ENCODE peak calls at places on chromosomes 2 and 18, in four cellular contexts. M is lung, K is K562, Y is A549. N is an unnamed sample.

GRCh38 chr2:30264236-30264635 is 32.9 kb downstream of the LBH start:
- DNase-seq in M (no peak), K (no peak), Y (no peak), N (no peak)

GRCh38 chr2:65057391-65058052 is 1.3 kb downstream of the CEP68 start:
- DNase-seq in M (no peak), K (peak), Y (no peak), N (peak)

GRCh38 chr2:16315458-16315835 is 350.2 kb downstream of the CYRIA start:
- DNase-seq in K (no peak), M (peak), Y (no peak), N (no peak)

GRCh38 chr18:79439201-79440023 is 43.7 kb downstream of the NFATC1 start:
- DNase-seq in Y (no peak), K (peak), M (no peak), N (no peak)

GRCh38 chr2:187545238-187545751 is 8.9 kb downstream of the TFPI start:
- DNase-seq in Y (peak), K (no peak), M (no peak), N (no peak)

GRCh38 chr2:8054070-8054469 is 627.8 kb upstream of the ID2 start:
- DNase-seq in M (no peak), K (no peak), Y (no peak), N (no peak)

GRCh38 chr18:74013955-74014354 is 133.7 kb downstream of the FBXO15 start:
- DNase-seq in Y (no peak), M (no peak), K (no peak), N (peak)

GRCh38 chr18:67705748-67706147 is 189.2 kb upstream of the DSEL start:
- DNase-seq in Y (peak), K (no peak), M (no peak), N (no peak)

GRCh38 chr18:12686100-12686499 is 16.4 kb downstream of the CEP76 start:
- DNase-seq in Y (peak), K (peak), M (no peak), N (peak)

GRCh38 chr2:158599609-158600008 is 142.9 kb downstream of the PKP4 start:
- DNase-seq in M (no peak), Y (no peak), K (no peak), N (peak)

GRCh38 chr2:135561925-135562324 is 30.6 kb downstream of the R3HDM1 start:
- DNase-seq in Y (no peak), K (no peak), M (no peak), N (no peak)

GRCh38 chr2:143279672-143280071 is 150.5 kb downstream of the ARHGAP15 start:
- DNase-seq in Y (no peak), K (no peak), M (no peak), N (no peak)

GRCh38 chr2:223884399-223884798 is 47.0 kb upstream of the AP1S3 start:
- DNase-seq in Y (no peak), M (no peak), K (no peak), N (peak)

GRCh38 chr18:46226461-46226860 is 122.3 kb downstream of the HAUS1 start:
- DNase-seq in Y (no peak), M (no peak), K (no peak), N (peak)

GRCh38 chr2:169361706-169362345 is 508 bp downstream of the LRP2 start:
- DNase-seq in Y (peak), K (peak), M (no peak), N (peak)

GRCh38 chr2:86193901-86194567 is 1.2 kb downstream of the IMMT start:
- DNase-seq in M (no peak), K (peak), Y (peak), N (no peak)

GRCh38 chr18:1805526-1805925 is 765.8 kb downstream of the METTL4 start:
- DNase-seq in K (no peak), Y (no peak), M (no peak), N (no peak)

GRCh38 chr2:170930132-170931109 is 1.4 kb downstream of the GORASP2 start:
- DNase-seq in K (peak), M (no peak), Y (peak), N (peak)

GRCh38 chr2:142876423-142876822 is 1.0 kb upstream of the KYNU start:
- DNase-seq in M (no peak), Y (peak), K (no peak), N (peak)

GRCh38 chr18:78780719-78781600 is 198.7 kb upstream of the SALL3 start:
- DNase-seq in K (no peak), Y (no peak), M (no peak), N (no peak)

GRCh38 chr2:28668880-28669279 is 82.8 kb upstream of the PPP1CB start:
- DNase-seq in M (no peak), Y (no peak), K (no peak), N (no peak)
- TF ChIP-seq CTCF in M (no peak), Y (no peak), K (no peak), N (no peak)

DNA sequence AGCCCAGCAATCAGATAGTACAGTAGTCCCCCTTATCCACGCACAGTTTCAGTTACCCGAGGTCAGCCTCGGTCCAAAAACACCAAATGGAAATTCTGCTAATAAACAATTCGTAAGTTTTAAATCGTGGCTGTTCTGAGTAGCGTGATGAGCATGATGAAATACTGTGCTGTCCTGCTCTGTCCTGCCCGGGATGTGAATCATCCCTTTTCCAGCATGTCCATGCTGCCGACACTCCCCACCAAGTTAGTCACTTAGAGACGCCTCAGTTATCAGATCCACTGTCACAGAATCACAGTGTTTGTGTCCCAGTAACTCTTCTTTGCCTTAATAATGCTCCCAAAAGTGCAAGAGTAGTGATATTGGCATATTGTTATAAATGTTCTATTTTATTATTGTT is 62.1 kb downstream of the MEX3C start:
- DNase-seq in M (no peak), K (peak), Y (peak), N (peak)
- H3K4me3 ChIP-seq in M (no peak), K (no peak), Y (peak), N (no peak)

GRCh38 chr2:210792000-210792399 is 235.6 kb downstream of the CPS1 start:
- DNase-seq in K (no peak), Y (no peak), M (no peak), N (no peak)
- TF ChIP-seq CTCF in K (no peak), Y (no peak), M (no peak), N (no peak)

DNA sequence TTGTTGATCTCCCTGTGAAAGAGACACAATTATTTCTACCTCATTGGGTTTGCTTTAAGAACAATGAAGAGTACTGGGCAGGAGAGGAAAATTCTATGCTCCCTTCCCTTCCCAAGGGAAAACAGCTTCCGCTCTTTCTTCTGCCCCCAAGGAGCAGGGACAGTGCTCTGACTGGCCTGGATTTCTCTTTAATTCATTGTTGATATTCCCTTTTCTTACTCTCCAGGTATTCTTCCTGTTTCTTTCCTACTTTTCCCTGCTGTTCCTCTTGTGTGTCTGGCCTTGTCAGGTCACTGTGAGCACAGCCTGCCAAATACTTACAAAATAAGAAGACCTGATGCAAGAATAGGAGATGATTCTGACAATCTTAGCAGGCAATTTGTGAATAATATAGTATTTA is 49.6 kb upstream of the SPAG16 start:
- DNase-seq in Y (no peak), K (no peak), M (no peak), N (no peak)
- H3K4me3 ChIP-seq in Y (no peak), K (no peak), M (no peak), N (no peak)

GRCh38 chr2:62410015-62410453 is 96.0 kb downstream of the TMEM17 start:
- DNase-seq in M (no peak), Y (no peak), K (peak), N (peak)
- TF ChIP-seq CTCF in M (no peak), Y (peak), K (peak), N (peak)

GRCh38 chr2:232632229-232632903 is 1.0 kb upstream of the EFHD1 start:
- DNase-seq in K (peak), M (no peak), Y (no peak), N (no peak)
- H3K4me3 ChIP-seq in K (peak), M (no peak), Y (peak), N (no peak)